ENCODE peak calls at places on chromosome 9, in four cellular contexts. H, N, D and G are unnamed samples.

GRCh38 chr9:120765910-120766309 is 27.3 kb downstream of the FBXW2 start:
- DNase-seq in H (no peak), N (no peak), D (no peak), G (no peak)

GRCh38 chr9:119370816-119371215 is 1.6 kb upstream of the BRINP1 start:
- DNase-seq in H (no peak), N (no peak), D (peak), G (no peak)

GRCh38 chr9:88007291-88007650 is 32.9 kb upstream of the CDK20 start:
- DNase-seq in H (no peak), N (no peak), D (no peak), G (no peak)

GRCh38 chr9:84996049-84996448 is 326.5 kb downstream of the NTRK2 start:
- DNase-seq in H (no peak), N (no peak), D (no peak), G (no peak)

GRCh38 chr9:70563437-70564204 is 149.2 kb upstream of the KLF9 start:
- DNase-seq in H (no peak), N (no peak), D (no peak), G (peak)

GRCh38 chr9:88993871-88994819 is 2.9 kb downstream of the S1PR3 start:
- DNase-seq in H (no peak), N (no peak), D (no peak), G (no peak)

GRCh38 chr9:13939129-13939528 is 374.8 kb downstream of the NFIB start:
- DNase-seq in H (peak), N (no peak), D (no peak), G (no peak)

GRCh38 chr9:71768388-71769174 is at the start of gene CEMIP2:
- DNase-seq in H (no peak), N (peak), D (peak), G (no peak)

GRCh38 chr9:33393581-33393980 is 8.8 kb downstream of the AQP7 start:
- DNase-seq in H (no peak), N (no peak), D (peak), G (no peak)

GRCh38 chr9:72718503-72718902 is 197.1 kb downstream of the TMC1 start:
- DNase-seq in H (no peak), N (no peak), D (no peak), G (no peak)

GRCh38 chr9:105232207-105232606 is 12.2 kb upstream of the SLC44A1 start:
- DNase-seq in H (no peak), N (no peak), D (no peak), G (no peak)

GRCh38 chr9:98591696-98592095 is 117.0 kb downstream of the GABBR2 start:
- DNase-seq in H (no peak), N (no peak), D (no peak), G (no peak)

GRCh38 chr9:116154334-116154975 is 864 bp downstream of the PAPPA start:
- DNase-seq in H (no peak), N (no peak), D (peak), G (no peak)

GRCh38 chr9:113269355-113269754 is 6.0 kb downstream of the CDC26 start:
- DNase-seq in H (no peak), N (no peak), D (no peak), G (no peak)

GRCh38 chr9:128921881-128922763 is 1.3 kb downstream of the PHYHD1 start:
- DNase-seq in H (no peak), N (no peak), D (peak), G (no peak)

GRCh38 chr9:125989090-125989501 is 241.9 kb downstream of the PBX3 start:
- DNase-seq in H (no peak), N (no peak), D (no peak), G (no peak)

GRCh38 chr9:115211413-115212204 is 93.7 kb upstream of the TNC start:
- DNase-seq in H (no peak), N (no peak), D (no peak), G (peak)

GRCh38 chr9:105608685-105609598 is 51.0 kb downstream of the FKTN start:
- DNase-seq in H (peak), N (no peak), D (no peak), G (peak)